ENCODE peak calls at places on chromosomes 2 and 18, in five cellular contexts. J is breast epithelium, B is GM23248, Z is mucosa of descending colon, K is lower lobe of right lung. A is an unnamed sample. For H3K4me1, the result is how much of the 10 kb centered on the place peaks cover.

GRCh38 chr2:74886251-74886650 is 52.3 kb downstream of the HK2 start:
- DNase-seq in J (no peak), B (no peak), Z (no peak), K (no peak), A (no peak)

GRCh38 chr18:40415821-40416220 is 1539.2 kb upstream of the PIK3C3 start:
- DNase-seq in J (no peak), B (no peak), Z (no peak), K (no peak), A (no peak)

GRCh38 chr2:94992360-94992759 is 33.1 kb upstream of the MAL start:
- DNase-seq in J (no peak), B (no peak), Z (no peak), K (no peak), A (no peak)

GRCh38 chr2:205462681-205463345 is 219.5 kb upstream of the NRP2 start:
- DNase-seq in J (no peak), B (peak), Z (no peak), K (no peak), A (no peak)

GRCh38 chr2:69544951-69545350 is 98.6 kb downstream of the AAK1 start:
- DNase-seq in J (no peak), B (no peak), Z (no peak), K (no peak), A (no peak)

GRCh38 chr18:75179819-75180600 is 28.9 kb downstream of the PTGR3 start:
- DNase-seq in J (no peak), B (no peak), Z (no peak), K (no peak), A (no peak)

GRCh38 chr2:241049739-241050623 is 51.6 kb downstream of the SNED1 start:
- DNase-seq in J (no peak), B (no peak), Z (no peak), K (no peak), A (no peak)

GRCh38 chr2:117523842-117524241 is 290.6 kb upstream of the DDX18 start:
- DNase-seq in J (no peak), B (no peak), Z (no peak), K (no peak), A (no peak)

GRCh38 chr2:45964226-45964841 is 312.9 kb downstream of the PRKCE start:
- DNase-seq in J (peak), B (peak), Z (peak), K (peak), A (peak)

GRCh38 chr2:6846967-6847695 is 18.6 kb downstream of the CMPK2 start:
- DNase-seq in J (no peak), B (no peak), Z (no peak), K (no peak), A (no peak)

GRCh38 chr18:54528942-54529376 is 62.1 kb upstream of the DYNAP start:
- DNase-seq in J (no peak), B (no peak), Z (no peak), K (no peak), A (no peak)

GRCh38 chr2:160126756-160127155 is 64.3 kb upstream of the PLA2R1 start:
- DNase-seq in J (no peak), B (no peak), Z (no peak), K (no peak), A (no peak)

GRCh38 chr2:190139371-190139770 is 76.8 kb upstream of the MSTN start:
- DNase-seq in J (no peak), B (no peak), Z (no peak), K (no peak), A (no peak)

GRCh38 chr2:218813771-218814460 is 17.7 kb downstream of the PRKAG3 start:
- DNase-seq in J (no peak), B (no peak), Z (peak), K (peak), A (no peak)

GRCh38 chr2:154484338-154485099 is 214.0 kb upstream of the KCNJ3 start:
- DNase-seq in J (no peak), B (no peak), Z (no peak), K (no peak), A (no peak)

GRCh38 chr18:75111673-75112485 is 97.1 kb downstream of the PTGR3 start:
- DNase-seq in J (no peak), B (peak), Z (no peak), K (no peak), A (no peak)

GRCh38 chr2:67974564-67975430 is 88.0 kb downstream of the C1D start:
- DNase-seq in J (no peak), B (peak), Z (peak), K (peak), A (peak)

GRCh38 chr2:32422133-32422532 is 65.3 kb downstream of the BIRC6 start:
- DNase-seq in J (no peak), B (peak), Z (no peak), K (no peak), A (no peak)

GRCh38 chr2:15195723-15196270 is 365.3 kb downstream of the NBAS start:
- DNase-seq in J (no peak), B (no peak), Z (no peak), K (no peak), A (no peak)

GRCh38 chr18:44996261-44996660 is 315.6 kb downstream of the SETBP1 start:
- DNase-seq in J (no peak), B (no peak), Z (no peak), K (no peak), A (no peak)

GRCh38 chr2:109427661-109428091 is 186.1 kb downstream of the SEPTIN10 start:
- DNase-seq in J (no peak), B (no peak), Z (no peak), K (no peak), A (no peak)

DNA sequence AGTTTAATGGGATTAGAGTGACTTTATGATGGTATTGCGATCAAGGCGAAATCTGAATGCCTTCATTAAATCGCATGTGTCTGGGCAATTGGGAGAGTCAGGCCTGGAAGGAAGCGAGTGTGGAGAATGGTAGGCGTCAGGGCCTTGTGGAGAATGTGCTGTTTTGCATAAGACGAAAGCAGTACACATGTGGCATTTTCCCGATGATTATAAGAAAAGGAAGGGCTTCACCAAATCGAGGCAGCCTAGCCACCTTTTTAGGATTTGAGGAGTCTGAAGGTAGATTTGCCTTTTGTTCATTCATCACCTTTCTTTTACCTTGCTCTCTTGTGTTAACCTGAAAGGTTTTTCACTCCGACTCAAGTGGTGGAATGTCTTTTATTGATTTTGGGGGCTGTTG is 1.0 kb downstream of the ZNF532 start:
- DNase-seq in J (no peak), B (peak), Z (no peak), K (no peak), A (no peak)
- H3K4me1 ChIP-seq in J (under half), B (half or more), Z (under half), K (half or more), A (under half)

GRCh38 chr2:9331704-9332103 is 91.6 kb downstream of the ITGB1BP1 start:
- DNase-seq in J (no peak), B (no peak), Z (no peak), K (no peak), A (no peak)
- H3K4me1 ChIP-seq in J (under half), B (under half), Z (under half), K (under half), A (under half)

GRCh38 chr2:43321446-43321845 is 95.0 kb upstream of the ZFP36L2 start:
- DNase-seq in J (no peak), B (no peak), Z (no peak), K (no peak), A (no peak)

GRCh38 chr2:43317194-43317593 is 90.8 kb upstream of the ZFP36L2 start:
- DNase-seq in J (no peak), B (no peak), Z (no peak), K (no peak), A (no peak)

GRCh38 chr2:43317680-43318079 is 91.3 kb upstream of the ZFP36L2 start:
- DNase-seq in J (no peak), B (no peak), Z (no peak), K (no peak), A (no peak)

GRCh38 chr2:43318791-43319190 is 92.4 kb upstream of the ZFP36L2 start:
- DNase-seq in J (no peak), B (peak), Z (no peak), K (no peak), A (no peak)

GRCh38 chr2:43319541-43319940 is 93.1 kb upstream of the ZFP36L2 start:
- DNase-seq in J (no peak), B (no peak), Z (no peak), K (no peak), A (no peak)
- H3K4me1 ChIP-seq in J (under half), B (under half), Z (under half), K (under half), A (under half)

GRCh38 chr2:8487461-8487932 is 194.4 kb upstream of the ID2 start:
- DNase-seq in J (no peak), B (no peak), Z (no peak), K (no peak), A (no peak)

GRCh38 chr2:8488001-8488738 is 193.7 kb upstream of the ID2 start:
- DNase-seq in J (no peak), B (no peak), Z (no peak), K (no peak), A (no peak)

GRCh38 chr2:8489221-8489620 is 192.6 kb upstream of the ID2 start:
- DNase-seq in J (no peak), B (peak), Z (no peak), K (no peak), A (no peak)

GRCh38 chr2:8484502-8485283 is 197.2 kb upstream of the ID2 start:
- DNase-seq in J (peak), B (no peak), Z (no peak), K (no peak), A (no peak)

DNA sequence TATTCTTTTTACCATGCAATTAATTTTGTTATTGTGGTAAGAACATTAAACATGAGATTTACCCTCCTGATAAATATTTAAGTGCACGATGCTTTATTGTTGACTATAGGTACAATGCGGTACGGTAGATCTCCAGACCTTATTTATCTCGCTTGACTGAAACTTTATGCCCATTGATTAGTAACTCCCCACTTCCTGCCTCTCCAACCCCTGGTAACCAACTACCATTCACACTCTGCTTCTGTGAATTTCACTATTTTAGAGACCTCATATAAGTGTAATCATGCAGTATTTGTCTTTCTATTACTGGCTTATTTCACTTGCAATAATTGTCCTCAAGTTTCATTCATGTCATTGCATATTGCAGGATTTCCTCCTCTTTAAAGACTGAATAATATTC is 195.7 kb upstream of the ID2 start:
- DNase-seq in J (no peak), B (no peak), Z (no peak), K (no peak), A (no peak)
- H3K4me1 ChIP-seq in J (under half), B (under half), Z (under half), K (under half), A (under half)

GRCh38 chr2:237900891-237901831 is 41.7 kb downstream of the RAMP1 start:
- DNase-seq in J (peak), B (no peak), Z (no peak), K (peak), A (no peak)
- H3K4me1 ChIP-seq in J (under half), B (under half), Z (under half), K (under half), A (under half)

DNA sequence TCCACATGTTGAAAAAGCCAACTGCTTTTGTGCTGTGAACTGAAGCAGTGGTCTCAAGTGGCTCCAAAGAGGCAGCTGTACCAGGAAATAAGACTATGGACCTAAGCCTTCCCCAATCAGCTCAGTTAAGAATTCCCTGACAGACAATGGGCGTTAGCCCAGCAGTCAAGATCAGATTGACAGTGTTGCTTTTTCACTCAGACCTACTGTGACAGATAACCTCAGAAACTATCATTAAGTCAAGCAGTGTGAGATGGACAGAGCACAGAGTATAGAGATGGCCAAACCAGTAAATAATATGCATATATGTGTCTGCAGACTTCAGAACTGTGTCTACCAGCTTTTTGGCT is 215.3 kb downstream of the ZFP36L2 start:
- DNase-seq in J (no peak), B (no peak), Z (peak), K (no peak), A (no peak)
- H3K4me1 ChIP-seq in J (under half), B (under half), Z (under half), K (under half), A (under half)

GRCh38 chr18:25284861-25285574 is 66.9 kb downstream of the ZNF521 start:
- DNase-seq in J (no peak), B (peak), Z (no peak), K (no peak), A (peak)
- H3K4me1 ChIP-seq in J (under half), B (under half), Z (under half), K (under half), A (under half)